ENCODE peak calls at places on chromosomes 16 and 17, in ten cellular contexts. E is activated T-helper 1 cell treated with Interleukin-2 at 50 U/mL for 16 hours, O is NCI-H774, Q is neural progenitor cell, M is SK-N-SH, A is spleen, D is AG09309, G is thoracic aorta, X is AG04450, J is left lung. V is an unnamed sample.

GRCh38 chr16:57372372-57373116 is at the start of gene CX3CL1:
- DNase-seq in E (no peak), O (no peak), Q (peak), M (peak), A (no peak), D (no peak), G (no peak), X (no peak), J (peak), V (peak)

GRCh38 chr17:82807562-82807961 is 32.3 kb downstream of the ZNF750 start:
- DNase-seq in E (no peak), O (no peak), Q (no peak), M (no peak), A (no peak), D (no peak), G (no peak), X (no peak), J (peak), V (no peak)

GRCh38 chr16:85718682-85719081 is 29.9 kb upstream of the GINS2 start:
- DNase-seq in E (no peak), O (no peak), Q (peak), M (no peak), A (no peak), D (no peak), G (no peak), X (no peak), J (no peak), V (no peak)

GRCh38 chr17:35906559-35907265 is 23.9 kb downstream of the RDM1 start:
- DNase-seq in E (no peak), O (no peak), Q (no peak), M (no peak), A (no peak), D (no peak), G (no peak), X (no peak), J (no peak), V (no peak)

GRCh38 chr17:52148969-52149351 is 9.6 kb downstream of the CA10 start:
- DNase-seq in E (no peak), O (peak), Q (no peak), M (no peak), A (no peak), D (no peak), G (no peak), X (no peak), J (no peak), V (no peak)

GRCh38 chr16:82631701-82632685 is 5.2 kb downstream of the CDH13 start:
- DNase-seq in E (no peak), O (no peak), Q (peak), M (peak), A (no peak), D (no peak), G (no peak), X (no peak), J (no peak), V (no peak)

GRCh38 chr16:85328665-85329058 is 216.4 kb upstream of the CIBAR2 start:
- DNase-seq in E (no peak), O (no peak), Q (peak), M (no peak), A (no peak), D (no peak), G (no peak), X (no peak), J (no peak), V (no peak)

GRCh38 chr17:5254903-5255521 is 20.4 kb upstream of the SCIMP start:
- DNase-seq in E (no peak), O (no peak), Q (no peak), M (no peak), A (peak), D (no peak), G (no peak), X (no peak), J (no peak), V (no peak)

GRCh38 chr17:4742629-4743028 is 2.9 kb upstream of the CXCL16 start:
- DNase-seq in E (no peak), O (no peak), Q (no peak), M (no peak), A (no peak), D (no peak), G (no peak), X (no peak), J (no peak), V (no peak)

GRCh38 chr17:82587234-82588086 is 60.8 kb downstream of the WDR45B start:
- DNase-seq in E (no peak), O (no peak), Q (no peak), M (no peak), A (no peak), D (no peak), G (no peak), X (no peak), J (no peak), V (no peak)

GRCh38 chr17:45740553-45741330 is 43.4 kb upstream of the CRHR1 start:
- DNase-seq in E (no peak), O (no peak), Q (peak), M (peak), A (peak), D (no peak), G (no peak), X (no peak), J (no peak), V (no peak)

GRCh38 chr17:73956595-73957465 is 246.6 kb upstream of the RPL38 start:
- DNase-seq in E (peak), O (peak), Q (peak), M (peak), A (peak), D (no peak), G (no peak), X (no peak), J (no peak), V (peak)

GRCh38 chr16:13463619-13464018 is 456.3 kb upstream of the ERCC4 start:
- DNase-seq in E (no peak), O (no peak), Q (no peak), M (no peak), A (no peak), D (no peak), G (no peak), X (no peak), J (no peak), V (no peak)

GRCh38 chr16:59236804-59237463 is 502.8 kb upstream of the GOT2 start:
- DNase-seq in E (no peak), O (no peak), Q (no peak), M (no peak), A (no peak), D (no peak), G (no peak), X (no peak), J (no peak), V (no peak)

GRCh38 chr16:29729116-29729521 is 16.7 kb downstream of the C16orf54 start:
- DNase-seq in E (no peak), O (peak), Q (peak), M (peak), A (no peak), D (peak), G (no peak), X (peak), J (no peak), V (no peak)

GRCh38 chr16:2190659-2191445 is 5.6 kb downstream of the CASKIN1 start:
- DNase-seq in E (no peak), O (no peak), Q (no peak), M (no peak), A (no peak), D (no peak), G (no peak), X (no peak), J (no peak), V (no peak)

GRCh38 chr17:3917391-3917931 is 1.2 kb upstream of the P2RX1 start:
- DNase-seq in E (no peak), O (no peak), Q (no peak), M (peak), A (peak), D (no peak), G (no peak), X (no peak), J (peak), V (no peak)

GRCh38 chr16:57667526-57668258 is 414 bp upstream of the ADGRG3 start:
- DNase-seq in E (no peak), O (no peak), Q (no peak), M (peak), A (peak), D (no peak), G (no peak), X (no peak), J (peak), V (no peak)

GRCh38 chr16:50266337-50267091 is at the start of gene ADCY7:
- DNase-seq in E (peak), O (no peak), Q (peak), M (peak), A (peak), D (peak), G (no peak), X (peak), J (peak), V (no peak)

GRCh38 chr17:79968116-79968515 is 67.6 kb downstream of the TBC1D16 start:
- DNase-seq in E (no peak), O (no peak), Q (peak), M (no peak), A (no peak), D (no peak), G (no peak), X (no peak), J (peak), V (peak)

GRCh38 chr17:18377437-18378204 is at the start of gene EVPLL:
- DNase-seq in E (no peak), O (no peak), Q (no peak), M (peak), A (peak), D (no peak), G (no peak), X (no peak), J (peak), V (peak)

GRCh38 chr16:4240624-4241023 is 1.3 kb downstream of the SRL start:
- DNase-seq in E (no peak), O (no peak), Q (peak), M (peak), A (no peak), D (no peak), G (no peak), X (no peak), J (no peak), V (no peak)

GRCh38 chr17:44409309-44410028 is 20.0 kb upstream of the ITGA2B start:
- DNase-seq in E (no peak), O (no peak), Q (no peak), M (peak), A (no peak), D (no peak), G (no peak), X (no peak), J (no peak), V (no peak)

GRCh38 chr16:8855051-8855786 is 13.6 kb downstream of the CARHSP1 start:
- DNase-seq in E (no peak), O (no peak), Q (no peak), M (peak), A (peak), D (no peak), G (no peak), X (no peak), J (peak), V (no peak)

GRCh38 chr16:13453325-13453724 is 466.6 kb upstream of the ERCC4 start:
- DNase-seq in E (no peak), O (no peak), Q (no peak), M (no peak), A (no peak), D (no peak), G (no peak), X (no peak), J (no peak), V (no peak)

GRCh38 chr16:30904114-30904780 is 7.8 kb downstream of the CTF1 start:
- DNase-seq in E (no peak), O (no peak), Q (no peak), M (no peak), A (peak), D (no peak), G (no peak), X (no peak), J (peak), V (no peak)

GRCh38 chr16:3099395-3099731 is 269 bp upstream of the ZSCAN10 start:
- DNase-seq in E (no peak), O (no peak), Q (peak), M (no peak), A (no peak), D (no peak), G (no peak), X (no peak), J (no peak), V (no peak)

GRCh38 chr17:14604920-14605599 is 304.2 kb downstream of the HS3ST3B1 start:
- DNase-seq in E (no peak), O (no peak), Q (no peak), M (no peak), A (peak), D (no peak), G (no peak), X (no peak), J (no peak), V (peak)

GRCh38 chr16:20249247-20249646 is 78.1 kb downstream of the GP2 start:
- DNase-seq in E (no peak), O (no peak), Q (no peak), M (no peak), A (no peak), D (no peak), G (no peak), X (no peak), J (no peak), V (no peak)

GRCh38 chr16:69131167-69131748 is 1.1 kb downstream of the CHTF8 start:
- DNase-seq in E (no peak), O (no peak), Q (peak), M (peak), A (peak), D (no peak), G (no peak), X (no peak), J (no peak), V (no peak)

GRCh38 chr16:15897834-15898254 is 9.4 kb upstream of the CEP20 start:
- DNase-seq in E (no peak), O (no peak), Q (no peak), M (no peak), A (no peak), D (no peak), G (no peak), X (no peak), J (no peak), V (no peak)

GRCh38 chr17:9028632-9029570 is 7.6 kb downstream of the NTN1 start:
- DNase-seq in E (no peak), O (no peak), Q (peak), M (no peak), A (no peak), D (no peak), G (no peak), X (no peak), J (no peak), V (no peak)

GRCh38 chr16:85781685-85782370 is 17.5 kb downstream of the EMC8 start:
- DNase-seq in E (no peak), O (no peak), Q (no peak), M (no peak), A (no peak), D (no peak), G (no peak), X (no peak), J (no peak), V (no peak)

GRCh38 chr17:75151893-75152292 is 2.4 kb downstream of the JPT1 start:
- DNase-seq in E (no peak), O (no peak), Q (no peak), M (peak), A (no peak), D (no peak), G (no peak), X (no peak), J (no peak), V (no peak)

GRCh38 chr17:59427425-59427921 is 96.0 kb downstream of the YPEL2 start:
- DNase-seq in E (no peak), O (no peak), Q (no peak), M (no peak), A (no peak), D (no peak), G (no peak), X (no peak), J (no peak), V (no peak)

GRCh38 chr16:66418165-66418962 is 8.7 kb upstream of the BEAN1 start:
- DNase-seq in E (no peak), O (no peak), Q (no peak), M (no peak), A (no peak), D (no peak), G (no peak), X (no peak), J (no peak), V (no peak)

GRCh38 chr16:27491894-27492587 is 57.7 kb downstream of the GTF3C1 start:
- DNase-seq in E (no peak), O (no peak), Q (no peak), M (no peak), A (peak), D (no peak), G (no peak), X (no peak), J (no peak), V (no peak)

V was measured in lower leg skin.